ENCODE peak calls at places on chromosomes 3 and 15, in six cellular contexts. K is stromal cell of bone marrow, J is PC-3, U is nephron progenitor cell, F is HTR-8/SVneo, T is astrocyte of the spinal cord. B is an unnamed sample.

GRCh38 chr15:87349181-87349580 is 907.4 kb downstream of the NTRK3 start:
- DNase-seq in F (no peak), U (no peak), J (peak; percentile 5), K (no peak), T (no peak), B (no peak)

GRCh38 chr15:40045572-40046217 is 6.7 kb upstream of the SRP14 start:
- DNase-seq in U (no peak), F (no peak), K (no peak), T (no peak), J (no peak), B (no peak)

GRCh38 chr15:29864501-29864900 is 42.2 kb upstream of the TJP1 start:
- DNase-seq in J (no peak), T (no peak), K (no peak), F (no peak), U (no peak), B (peak; percentile 57)

GRCh38 chr3:157088133-157088488 is 71.8 kb downstream of the CCNL1 start:
- DNase-seq in T (no peak), J (peak; percentile 23), F (no peak), U (no peak), K (no peak), B (no peak)

GRCh38 chr3:114214542-114215341 is 22.6 kb downstream of the ZNF80 start:
- DNase-seq in U (no peak), T (peak; percentile 81), F (no peak), K (no peak), J (no peak), B (no peak)

GRCh38 chr15:73485372-73485771 is 42.4 kb downstream of the REC114 start:
- DNase-seq in U (no peak), K (no peak), J (no peak), T (no peak), F (no peak), B (no peak)

GRCh38 chr3:17032407-17033034 is 147.8 kb downstream of the PLCL2 start:
- DNase-seq in U (no peak), J (peak; percentile 70), K (peak; percentile 24), F (peak; percentile 12), T (peak; percentile 54), B (peak; percentile 58)

GRCh38 chr3:197494366-197495058 is 61.3 kb downstream of the BDH1 start:
- DNase-seq in T (peak; percentile 32), U (no peak), F (no peak), K (no peak), J (peak; percentile 16), B (no peak)

GRCh38 chr3:114706591-114707224 is 412.9 kb downstream of the TIGIT start:
- DNase-seq in K (peak; percentile 6), J (peak; percentile 66), T (peak; percentile 41), U (no peak), F (peak; percentile 1), B (peak; percentile 4)

GRCh38 chr15:37733628-37734027 is 200.8 kb upstream of the TMCO5A start:
- DNase-seq in K (no peak), J (peak; percentile 32), F (no peak), U (no peak), T (peak; percentile 47), B (no peak)

GRCh38 chr3:70982700-70983140 is 600.8 kb downstream of the FOXP1 start:
- DNase-seq in K (peak; percentile 77), U (peak; percentile 11), T (peak; percentile 93), F (peak; percentile 37), J (peak; percentile 97), B (peak; percentile 97)

GRCh38 chr15:28004143-28005003 is 94.7 kb downstream of the OCA2 start:
- DNase-seq in F (no peak), U (no peak), K (no peak), J (no peak), T (no peak), B (no peak)

GRCh38 chr3:104102386-104102785 is 1264.3 kb upstream of the ALCAM start:
- DNase-seq in F (peak; percentile 27), U (peak; percentile 48), K (peak; percentile 31), J (peak; percentile 64), T (peak; percentile 61), B (peak; percentile 60)

GRCh38 chr3:70526966-70527515 is 214.6 kb upstream of the MDFIC2 start:
- DNase-seq in U (no peak), T (no peak), K (no peak), F (no peak), J (no peak), B (no peak)

GRCh38 chr15:49888341-49888693 is 230.7 kb downstream of the ATP8B4 start:
- DNase-seq in F (no peak), T (no peak), J (no peak), U (no peak), K (no peak), B (no peak)

GRCh38 chr3:49928511-49929017 is 1.0 kb downstream of the MON1A start:
- DNase-seq in T (no peak), J (no peak), F (no peak), K (no peak), U (no peak), B (no peak)

GRCh38 chr3:39532777-39533176 is 65.3 kb downstream of the MOBP start:
- DNase-seq in T (no peak), J (no peak), U (no peak), F (no peak), K (no peak), B (peak; percentile 55)

GRCh38 chr3:71371282-71371681 is 212.2 kb downstream of the FOXP1 start:
- DNase-seq in K (no peak), T (no peak), J (peak; percentile 44), F (no peak), U (no peak), B (no peak)

GRCh38 chr3:13547591-13548371 is 1.1 kb upstream of the FBLN2 start:
- DNase-seq in J (no peak), F (no peak), U (no peak), T (no peak), K (no peak), B (no peak)